ENCODE peak calls at places on chromosomes 16 and 17, in five cellular contexts. G is right lobe of liver; B is COR-L47; M is GM04504; L is CD8-positive, alpha-beta memory T cell. U is an unnamed sample.

GRCh38 chr16:66365588-66365987 is 903 bp upstream of the CDH5 start:
- DNase-seq in L (no peak), M (no peak), G (no peak), B (no peak), U (no peak)

GRCh38 chr16:15034266-15035162 is 21.4 kb downstream of the NTAN1 start:
- DNase-seq in M (peak), B (no peak), L (no peak), G (no peak), U (no peak)

GRCh38 chr16:72952404-72953301 is 95.3 kb downstream of the ZFHX3 start:
- DNase-seq in M (peak), B (no peak), L (no peak), G (no peak), U (no peak)

GRCh38 chr16:718922-719321 is 2.0 kb upstream of the ANTKMT start:
- DNase-seq in L (no peak), G (no peak), M (no peak), B (no peak), U (no peak)

GRCh38 chr17:39626171-39626670 is 531 bp upstream of the PPP1R1B start:
- DNase-seq in B (no peak), M (no peak), G (no peak), L (no peak), U (no peak)

GRCh38 chr16:26645629-26646028 is 421.1 kb upstream of the C16orf82 start:
- DNase-seq in M (no peak), L (peak), B (no peak), G (no peak), U (no peak)

GRCh38 chr17:78839762-78840529 is 668 bp downstream of the USP36 start:
- DNase-seq in L (peak), M (no peak), G (peak), B (no peak), U (no peak)

GRCh38 chr17:79857095-79857494 is 17.9 kb upstream of the CBX4 start:
- DNase-seq in M (no peak), L (no peak), B (no peak), G (no peak), U (no peak)

GRCh38 chr17:2063306-2064146 is 8.6 kb downstream of the HIC1 start:
- DNase-seq in M (no peak), B (no peak), G (no peak), L (no peak), U (no peak)

GRCh38 chr16:90019543-90020259 is 445 bp upstream of the DBNDD1 start:
- DNase-seq in B (peak), L (peak), G (no peak), M (peak), U (peak)